ENCODE peak calls at places on chromosomes 16 and 17, in seven cellular contexts. W is effector memory CD4-positive, alpha-beta T cell; U is T follicular helper cell; T is stimulated activated CD4-positive, alpha-beta T cell treated with anti-CD3 and anti-CD28 coated beads, Interleukin-2, amount 100 ng/mL, for 24 hours; D is activated T-helper 9 cell treated with anti-CD3 and anti-CD28 coated beads, Interleukin-2, amount 50 U/mL, for 16 hours; B is Right ventricle myocardium superior; C is A673. G is an unnamed sample.

GRCh38 chr16:88747588-88748301 is 37.3 kb downstream of the PIEZO1 start:
- DNase-seq in W (no peak), U (no peak), T (peak), D (no peak), B (no peak), C (peak), G (no peak)

GRCh38 chr17:20224379-20224778 is 215.2 kb downstream of the SPECC1 start:
- DNase-seq in W (no peak), U (no peak), T (no peak), D (no peak), B (no peak), C (no peak), G (no peak)

GRCh38 chr17:44899074-44899782 is at the start of gene EFTUD2:
- DNase-seq in W (peak), U (peak), T (peak), D (peak), B (peak), C (peak), G (peak)

GRCh38 chr17:58617563-58617962 is 74.3 kb downstream of the TEX14 start:
- DNase-seq in W (no peak), U (no peak), T (no peak), D (no peak), B (no peak), C (no peak), G (peak)

GRCh38 chr17:2235792-2236365 is 67.7 kb downstream of the SMG6 start:
- DNase-seq in W (no peak), U (no peak), T (no peak), D (no peak), B (peak), C (no peak), G (no peak)

GRCh38 chr16:379183-379960 is 2.4 kb downstream of the PGAP6 start:
- DNase-seq in W (no peak), U (no peak), T (no peak), D (no peak), B (no peak), C (no peak), G (no peak)

GRCh38 chr16:89842471-89843408 is 14.5 kb downstream of the SPIRE2 start:
- DNase-seq in W (no peak), U (no peak), T (no peak), D (no peak), B (no peak), C (peak), G (peak)

GRCh38 chr16:14284930-14285541 is 213.9 kb downstream of the MRTFB start:
- DNase-seq in W (no peak), U (no peak), T (no peak), D (no peak), B (no peak), C (peak), G (peak)

GRCh38 chr17:82458885-82459424 is 414 bp downstream of the NARF start:
- DNase-seq in W (peak), U (no peak), T (no peak), D (no peak), B (peak), C (no peak), G (peak)

GRCh38 chr16:52469775-52470174 is 77.2 kb downstream of the TOX3 start:
- DNase-seq in W (no peak), U (no peak), T (no peak), D (no peak), B (no peak), C (no peak), G (no peak)

GRCh38 chr17:82278308-82278707 is 4.8 kb upstream of the CSNK1D start:
- DNase-seq in W (no peak), U (no peak), T (no peak), D (no peak), B (no peak), C (no peak), G (no peak)

GRCh38 chr17:35051183-35051578 is 12.3 kb downstream of the RFFL start:
- DNase-seq in W (peak), U (peak), T (peak), D (no peak), B (no peak), C (no peak), G (peak)

GRCh38 chr16:30941600-30942420 is 7.1 kb upstream of the ORAI3 start:
- DNase-seq in W (peak), U (peak), T (peak), D (no peak), B (peak), C (peak), G (peak)

GRCh38 chr17:9658593-9659211 is 13.4 kb downstream of the USP43 start:
- DNase-seq in W (no peak), U (no peak), T (no peak), D (no peak), B (no peak), C (peak), G (no peak)

GRCh38 chr16:2819939-2820835 is 3.1 kb downstream of the PRSS21 start:
- DNase-seq in W (no peak), U (no peak), T (no peak), D (no peak), B (peak), C (no peak), G (no peak)

GRCh38 chr17:48505788-48506187 is 25.0 kb downstream of the HOXB1 start:
- DNase-seq in W (peak), U (peak), T (no peak), D (no peak), B (no peak), C (peak), G (peak)

GRCh38 chr16:24975428-24975889 is 39.7 kb downstream of the ARHGAP17 start:
- DNase-seq in W (no peak), U (no peak), T (peak), D (no peak), B (no peak), C (peak), G (peak)